ENCODE peak calls at places on chromosomes 2 and 18, in ten cellular contexts. I is suprapubic skin, V is tibial artery, S is spleen, T is thyroid gland, D is mucosa of descending colon, Q is sigmoid colon, U is ovary, Y is heart left ventricle, W is neural progenitor cell. N is an unnamed sample.

GRCh38 chr2:149527998-149528775 is 59.4 kb downstream of the MMADHC start:
- DNase-seq in T (no peak), V (no peak), D (no peak), Y (no peak), W (peak; percentile 3), U (no peak), I (no peak), S (no peak), Q (no peak), N (no peak)

GRCh38 chr2:108418416-108418815 is 30.6 kb upstream of the GCC2 start:
- DNase-seq in Q (no peak), D (no peak), Y (no peak), U (no peak), W (no peak), T (no peak), V (no peak), I (no peak), S (no peak), N (no peak)

GRCh38 chr18:50334546-50335152 is 40.2 kb upstream of the SKA1 start:
- DNase-seq in D (no peak), U (no peak), Y (no peak), S (no peak), V (no peak), T (no peak), I (no peak), Q (no peak), W (no peak), N (no peak)

GRCh38 chr2:198890490-198890889 is 567.2 kb downstream of the SATB2 start:
- DNase-seq in Q (no peak), T (no peak), W (no peak), S (no peak), D (no peak), I (no peak), U (no peak), V (no peak), Y (no peak), N (no peak)

GRCh38 chr2:45291283-45291682 is 282.0 kb upstream of the SIX2 start:
- DNase-seq in S (no peak), Y (no peak), W (no peak), V (no peak), T (no peak), D (no peak), U (no peak), Q (no peak), I (no peak), N (no peak)

GRCh38 chr2:188477564-188478086 is 186.0 kb downstream of the GULP1 start:
- DNase-seq in U (no peak), T (no peak), W (no peak), V (no peak), S (no peak), Y (no peak), Q (no peak), D (no peak), I (no peak), N (no peak)

GRCh38 chr2:68196120-68196716 is 38.5 kb downstream of the PNO1 start:
- DNase-seq in U (peak; percentile 59), T (no peak), I (no peak), W (peak; percentile 50), Y (no peak), D (no peak), Q (peak; percentile 71), S (no peak), V (peak; percentile 29), N (peak; percentile 80)

GRCh38 chr2:131034122-131035051 is 58.9 kb downstream of the FAM168B start:
- DNase-seq in Q (peak; percentile 63), T (peak; percentile 70), W (peak; percentile 90), I (peak; percentile 54), S (peak; percentile 75), U (peak; percentile 47), Y (peak; percentile 33), V (no peak), D (no peak), N (no peak)

GRCh38 chr2:120312076-120312475 is 33.9 kb upstream of the INHBB start:
- DNase-seq in T (no peak), W (no peak), S (peak; percentile 59), U (no peak), Q (no peak), V (no peak), I (peak; percentile 32), Y (no peak), D (no peak), N (no peak)

GRCh38 chr18:8754995-8755955 is 49.9 kb downstream of the MTCL1 start:
- DNase-seq in D (no peak), W (no peak), Q (no peak), Y (no peak), U (no peak), S (no peak), I (no peak), V (no peak), T (no peak), N (peak; percentile 3)

GRCh38 chr2:170408461-170409163 is 230.7 kb downstream of the MYO3B start:
- DNase-seq in W (no peak), D (no peak), Q (no peak), S (no peak), I (no peak), V (no peak), T (no peak), U (no peak), Y (no peak), N (no peak)

GRCh38 chr2:37561615-37562569 is 109.5 kb downstream of the CDC42EP3 start:
- DNase-seq in I (no peak), T (no peak), Y (no peak), Q (no peak), U (no peak), S (no peak), W (no peak), D (no peak), V (no peak), N (no peak)

GRCh38 chr2:104443137-104443536 is 410.8 kb upstream of the POU3F3 start:
- DNase-seq in Q (no peak), S (no peak), D (no peak), W (no peak), V (no peak), Y (no peak), I (no peak), U (no peak), T (no peak), N (no peak)

GRCh38 chr2:30362468-30363081 is 84.5 kb upstream of the LCLAT1 start:
- DNase-seq in T (peak; percentile 75), I (no peak), U (no peak), Y (no peak), D (no peak), Q (no peak), S (no peak), V (no peak), W (no peak), N (no peak)
- H3K4me1 ChIP-seq in T (peaks cover 87% of the 10 kb centered on the region), I (peaks cover 35% of the 10 kb centered on the region), U (peaks cover 7% of the 10 kb centered on the region), Y (peaks cover 21% of the 10 kb centered on the region), D (no peaks in the 10 kb centered on the region), Q (peaks cover 30% of the 10 kb centered on the region), S (peaks cover 55% of the 10 kb centered on the region), V (peaks cover 65% of the 10 kb centered on the region), W (peaks cover 8% of the 10 kb centered on the region), N (peaks cover 19% of the 10 kb centered on the region)

GRCh38 chr2:27080140-27080469 is 1.7 kb downstream of the EMILIN1 start:
- DNase-seq in V (no peak), I (no peak), Y (no peak), T (no peak), U (no peak), S (peak; percentile 77), D (peak; percentile 60), Q (no peak), W (no peak), N (no peak)
- H3K4me3 ChIP-seq in V (peak overlapping the region; percentile 67), I (peak overlapping the region; percentile 49), Y (peak overlapping the region; percentile 68), T (no peak overlapping the region), U (peak overlapping the region; percentile 59), S (peak overlapping the region; percentile 28), D (no peak overlapping the region), Q (peak overlapping the region; percentile 75), W (no peak overlapping the region), N (no peak overlapping the region)

GRCh38 chr2:28632791-28633190 is 118.8 kb upstream of the PPP1CB start:
- DNase-seq in Y (no peak), Q (no peak), D (no peak), U (peak; percentile 19), V (no peak), W (no peak), S (no peak), T (no peak), I (no peak), N (no peak)
- H3K4me1 ChIP-seq in Y (no peaks in the 10 kb centered on the region), Q (peaks cover 53% of the 10 kb centered on the region), D (peaks cover 5% of the 10 kb centered on the region), U (peaks cover 34% of the 10 kb centered on the region), V (peaks cover 81% of the 10 kb centered on the region), W (peaks cover 10% of the 10 kb centered on the region), S (peaks cover 5% of the 10 kb centered on the region), T (no peaks in the 10 kb centered on the region), I (peaks cover 36% of the 10 kb centered on the region), N (no peaks in the 10 kb centered on the region)

DNA sequence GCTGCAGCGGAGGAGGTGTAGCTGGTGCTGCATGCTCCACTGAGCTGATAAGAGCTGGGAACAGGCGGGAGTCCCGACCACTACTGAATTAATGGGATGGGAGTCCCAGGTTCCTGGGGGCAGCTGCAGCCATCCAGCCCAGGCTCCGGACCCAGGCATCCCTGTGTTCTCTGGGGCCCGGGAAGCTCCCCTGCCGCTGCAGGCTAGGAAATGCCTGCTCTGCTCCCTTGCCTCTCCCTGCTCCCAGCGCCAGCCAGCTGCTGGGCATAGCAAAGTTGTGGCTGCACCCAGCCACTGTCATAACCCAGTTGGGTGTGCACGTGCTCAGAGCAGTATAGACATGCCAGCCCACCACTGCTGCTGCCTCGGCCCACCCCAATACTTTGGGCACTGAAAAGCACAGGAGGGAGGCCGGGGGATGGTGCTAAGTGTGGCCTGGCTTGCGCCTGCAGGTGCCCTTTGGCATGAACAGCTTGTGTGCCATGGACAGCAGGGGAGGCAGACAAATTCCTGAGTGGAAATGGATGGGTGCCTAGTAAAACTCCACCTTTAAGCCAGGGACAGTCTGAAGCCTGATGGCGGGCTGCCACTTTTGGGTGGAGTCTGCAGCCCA is 219.2 kb upstream of the TMEFF2 start:
- DNase-seq in Q (no peak), D (peak; percentile 26), S (peak; percentile 66), U (no peak), V (no peak), T (no peak), Y (no peak), I (peak; percentile 51), W (no peak), N (no peak)
- H3K4me3 ChIP-seq in Q (no peak overlapping the region), D (no peak overlapping the region), S (no peak overlapping the region), U (no peak overlapping the region), V (no peak overlapping the region), T (no peak overlapping the region), Y (no peak overlapping the region), I (no peak overlapping the region), W (no peak overlapping the region), N (no peak overlapping the region)

GRCh38 chr2:207156451-207157161 is 9.1 kb downstream of the KLF7 start:
- DNase-seq in U (no peak), W (no peak), S (no peak), D (no peak), T (no peak), Q (no peak), Y (no peak), I (no peak), V (no peak), N (no peak)
- H3K4me1 ChIP-seq in U (peaks cover 25% of the 10 kb centered on the region), W (peaks cover 53% of the 10 kb centered on the region), S (peaks cover 100% of the 10 kb centered on the region), D (peaks cover 3% of the 10 kb centered on the region), T (peaks cover 12% of the 10 kb centered on the region), Q (peaks cover 89% of the 10 kb centered on the region), Y (peaks cover 31% of the 10 kb centered on the region), I (peaks cover 73% of the 10 kb centered on the region), V (peaks cover 88% of the 10 kb centered on the region), N (peaks cover 49% of the 10 kb centered on the region)

N was measured in CD4-positive, CD25-positive, alpha-beta regulatory T cell.